ENCODE peak calls at places on chromosomes 3 and 15, in nine cellular contexts. T is tibial nerve; I is naive thymus-derived CD4-positive, alpha-beta T cell; F is esophagus squamous epithelium; U is prostate gland; V is RWPE1; G is CD4-positive, alpha-beta T cell; K is cardiac muscle cell; O is K562. B is an unnamed sample.

GRCh38 chr3:168077091-168077490 is 18.6 kb downstream of the GOLIM4 start:
- DNase-seq in T (no peak), I (no peak), F (no peak), U (no peak), V (no peak), G (no peak), K (no peak), O (no peak), B (no peak)

GRCh38 chr3:59411176-59411575 is 361.4 kb upstream of the CFAP20DC start:
- DNase-seq in T (no peak), I (no peak), F (no peak), U (no peak), V (no peak), G (no peak), K (no peak), O (no peak), B (no peak)

GRCh38 chr3:112333386-112334334 is 704 bp downstream of the CD200 start:
- DNase-seq in T (no peak), I (no peak), F (no peak), U (peak), V (no peak), G (no peak), K (peak), O (no peak), B (peak)

GRCh38 chr3:21330293-21330692 is 420.7 kb downstream of the ZNF385D start:
- DNase-seq in T (no peak), I (no peak), F (no peak), U (no peak), V (peak), G (no peak), K (no peak), O (no peak), B (no peak)

GRCh38 chr3:157360044-157360443 is 76.6 kb upstream of the PTX3 start:
- DNase-seq in T (no peak), I (no peak), F (no peak), U (no peak), V (peak), G (no peak), K (no peak), O (no peak), B (no peak)

GRCh38 chr15:65910341-65910740 is 41.0 kb downstream of the RAB11A start:
- DNase-seq in T (no peak), I (no peak), F (no peak), U (no peak), V (no peak), G (no peak), K (no peak), O (no peak), B (no peak)

GRCh38 chr3:161475905-161476304 is 20.7 kb upstream of the OTOL1 start:
- DNase-seq in T (peak), I (no peak), F (no peak), U (no peak), V (peak), G (no peak), K (peak), O (no peak), B (no peak)

GRCh38 chr3:32254268-32254667 is 15.8 kb downstream of the CMTM8 start:
- DNase-seq in T (no peak), I (no peak), F (no peak), U (no peak), V (no peak), G (no peak), K (no peak), O (no peak), B (no peak)

GRCh38 chr3:155131104-155131503 is 51.0 kb downstream of the MME start:
- DNase-seq in T (no peak), I (no peak), F (no peak), U (peak), V (peak), G (no peak), K (peak), O (peak), B (no peak)

GRCh38 chr3:144458283-144458682 is 486.7 kb downstream of the DIPK2A start:
- DNase-seq in T (no peak), I (no peak), F (no peak), U (no peak), V (no peak), G (no peak), K (no peak), O (no peak), B (no peak)

GRCh38 chr3:72973786-72974185 is 22.8 kb upstream of the PPP4R2 start:
- DNase-seq in T (no peak), I (no peak), F (no peak), U (no peak), V (no peak), G (no peak), K (no peak), O (no peak), B (no peak)

GRCh38 chr3:100532411-100532810 is 40.0 kb downstream of the TMEM45A start:
- DNase-seq in T (no peak), I (no peak), F (no peak), U (no peak), V (no peak), G (no peak), K (no peak), O (no peak), B (no peak)

GRCh38 chr3:46708401-46709146 is 7.4 kb downstream of the TMIE start:
- DNase-seq in T (no peak), I (no peak), F (no peak), U (no peak), V (no peak), G (no peak), K (no peak), O (no peak), B (no peak)

GRCh38 chr15:78739996-78740903 is 71.0 kb downstream of the ADAMTS7 start:
- DNase-seq in T (no peak), I (no peak), F (no peak), U (no peak), V (no peak), G (no peak), K (peak), O (peak), B (no peak)

DNA sequence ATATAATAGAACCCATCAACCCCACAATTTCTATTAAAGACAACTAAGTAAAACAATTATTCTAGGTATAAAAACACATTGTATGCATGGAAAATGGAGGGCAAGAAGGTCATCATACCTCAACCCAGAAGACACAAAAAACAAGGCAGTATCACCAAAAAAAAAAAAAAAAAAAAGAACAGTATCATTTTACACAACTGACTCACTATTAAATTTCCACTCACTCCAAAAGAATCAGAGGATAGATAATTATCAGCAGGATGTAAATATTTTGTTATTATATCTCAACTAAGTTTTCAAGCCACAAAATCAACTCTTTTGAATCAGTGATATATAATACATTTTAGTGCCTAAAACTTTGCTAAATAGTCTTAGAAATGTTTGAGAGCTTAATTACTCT is 55.0 kb downstream of the CLASP2 start:
- DNase-seq in T (no peak), I (no peak), F (no peak), U (no peak), V (no peak), G (no peak), K (no peak), O (no peak), B (no peak)
- H3K27ac ChIP-seq in T (no peak), I (no peak), F (no peak), U (no peak), V (no peak), G (no peak), K (no peak), O (no peak), B (no peak)

GRCh38 chr3:102182162-102182561 is 252.7 kb upstream of the ZPLD1 start:
- DNase-seq in T (no peak), I (no peak), F (no peak), U (no peak), V (no peak), G (no peak), K (no peak), O (no peak), B (no peak)
- H3K27ac ChIP-seq in T (no peak), I (no peak), F (peak), U (no peak), V (no peak), G (no peak), K (no peak), O (no peak), B (no peak)

GRCh38 chr15:64016257-64016656 is 30.0 kb downstream of the DAPK2 start:
- DNase-seq in T (no peak), I (no peak), F (no peak), U (no peak), V (no peak), G (no peak), K (no peak), O (no peak), B (no peak)
- H3K27ac ChIP-seq in T (no peak), I (no peak), F (no peak), U (no peak), V (no peak), G (no peak), K (no peak), O (no peak), B (no peak)

GRCh38 chr3:45009868-45010267 is 16.2 kb upstream of the CLEC3B start:
- DNase-seq in T (no peak), I (no peak), F (no peak), U (no peak), V (no peak), G (no peak), K (no peak), O (no peak), B (no peak)

GRCh38 chr3:45008117-45008516 is 18.0 kb upstream of the CLEC3B start:
- DNase-seq in T (no peak), I (no peak), F (no peak), U (no peak), V (no peak), G (no peak), K (no peak), O (no peak), B (no peak)

GRCh38 chr3:45010718-45011355 is 15.3 kb upstream of the CLEC3B start:
- DNase-seq in T (no peak), I (no peak), F (no peak), U (no peak), V (no peak), G (no peak), K (no peak), O (no peak), B (no peak)

GRCh38 chr3:45012577-45012976 is 13.5 kb upstream of the CLEC3B start:
- DNase-seq in T (no peak), I (no peak), F (no peak), U (no peak), V (no peak), G (no peak), K (no peak), O (no peak), B (no peak)

DNA sequence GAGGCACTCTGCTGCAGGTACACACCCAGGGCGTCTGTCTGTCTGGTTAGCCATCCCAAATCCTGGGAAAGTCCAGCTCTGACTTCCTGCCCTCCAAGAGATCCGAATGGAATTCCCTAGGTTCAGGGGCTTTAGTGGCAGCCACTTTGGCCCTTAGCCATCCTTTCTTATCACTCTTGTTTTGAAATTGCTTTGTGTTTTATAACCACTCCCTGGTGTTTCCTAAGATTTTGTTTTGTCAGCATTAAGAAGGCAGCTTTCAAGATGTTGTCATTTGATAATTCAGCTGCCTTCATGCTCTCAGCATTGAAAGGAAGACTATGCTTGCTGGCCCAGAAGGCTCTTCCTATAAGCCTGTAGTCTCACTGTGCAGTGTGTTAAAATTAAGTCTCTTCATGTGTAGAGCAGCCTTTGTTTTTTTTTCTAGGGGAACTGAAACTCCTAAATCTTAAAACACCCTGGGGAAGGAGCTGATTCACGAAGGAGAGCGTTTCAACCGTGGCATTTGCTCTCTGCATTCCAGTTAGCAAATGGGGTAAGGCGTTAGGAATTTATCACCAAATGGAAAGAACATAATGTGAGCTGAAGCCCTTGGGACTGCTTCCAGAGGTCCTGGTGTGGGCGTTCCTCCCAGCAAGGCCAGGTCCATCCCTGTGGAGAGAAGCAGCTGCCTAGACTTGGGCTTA is 14.2 kb upstream of the CLEC3B start:
- DNase-seq in T (peak), I (no peak), F (no peak), U (no peak), V (no peak), G (no peak), K (no peak), O (no peak), B (no peak)
- H3K27ac ChIP-seq in T (peak), I (no peak), F (peak), U (peak), V (peak), G (no peak), K (no peak), O (no peak), B (no peak)

GRCh38 chr15:89167267-89168176 is 53.9 kb downstream of the RLBP1 start:
- DNase-seq in T (no peak), I (no peak), F (no peak), U (no peak), V (peak), G (no peak), K (peak), O (peak), B (no peak)
- H3K27ac ChIP-seq in T (no peak), I (no peak), F (peak), U (no peak), V (peak), G (no peak), K (peak), O (peak), B (no peak)

GRCh38 chr3:195849322-195850074 is 37.8 kb upstream of the MUC4 start:
- DNase-seq in T (no peak), I (no peak), F (no peak), U (no peak), V (peak), G (no peak), K (peak), O (no peak), B (no peak)

GRCh38 chr3:195845483-195845882 is 33.8 kb upstream of the MUC4 start:
- DNase-seq in T (no peak), I (no peak), F (no peak), U (no peak), V (no peak), G (no peak), K (no peak), O (no peak), B (no peak)

GRCh38 chr3:195850857-195851531 is 39.3 kb upstream of the MUC4 start:
- DNase-seq in T (peak), I (peak), F (peak), U (peak), V (peak), G (peak), K (peak), O (peak), B (peak)

GRCh38 chr3:195844671-195845218 is 33.0 kb upstream of the MUC4 start:
- DNase-seq in T (no peak), I (no peak), F (no peak), U (no peak), V (no peak), G (no peak), K (no peak), O (no peak), B (no peak)

GRCh38 chr3:195847061-195847950 is 35.6 kb upstream of the MUC4 start:
- DNase-seq in T (no peak), I (no peak), F (no peak), U (no peak), V (peak), G (no peak), K (no peak), O (no peak), B (no peak)
- H3K27ac ChIP-seq in T (no peak), I (no peak), F (no peak), U (no peak), V (no peak), G (no peak), K (no peak), O (no peak), B (no peak)

GRCh38 chr3:48990636-48991421 is 788 bp downstream of the P4HTM start:
- DNase-seq in T (no peak), I (no peak), F (no peak), U (no peak), V (no peak), G (no peak), K (peak), O (no peak), B (peak)

GRCh38 chr3:48989796-48990635 is at the start of gene P4HTM:
- DNase-seq in T (peak), I (peak), F (no peak), U (peak), V (peak), G (peak), K (peak), O (peak), B (peak)

GRCh38 chr3:48985977-48986376 is 4.1 kb upstream of the P4HTM start:
- DNase-seq in T (no peak), I (no peak), F (no peak), U (no peak), V (no peak), G (no peak), K (no peak), O (no peak), B (no peak)

GRCh38 chr3:48991851-48992545 is 2.0 kb downstream of the P4HTM start:
- DNase-seq in T (no peak), I (no peak), F (no peak), U (no peak), V (no peak), G (no peak), K (no peak), O (no peak), B (no peak)

GRCh38 chr3:48989126-48989795 is 780 bp upstream of the P4HTM start:
- DNase-seq in T (no peak), I (no peak), F (no peak), U (no peak), V (no peak), G (no peak), K (no peak), O (no peak), B (no peak)
- H3K27ac ChIP-seq in T (peak), I (peak), F (peak), U (peak), V (peak), G (peak), K (peak), O (peak), B (peak)

GRCh38 chr15:58865420-58865880 is 68.0 kb downstream of the SLTM start:
- DNase-seq in T (no peak), I (no peak), F (no peak), U (peak), V (no peak), G (no peak), K (no peak), O (no peak), B (peak)
- H3K27ac ChIP-seq in T (peak), I (no peak), F (peak), U (no peak), V (peak), G (no peak), K (no peak), O (no peak), B (no peak)

GRCh38 chr3:120396469-120396868 is 47.3 kb upstream of the LRRC58 start:
- DNase-seq in T (no peak), I (no peak), F (no peak), U (no peak), V (no peak), G (no peak), K (no peak), O (no peak), B (no peak)

GRCh38 chr3:120394343-120394742 is 45.2 kb upstream of the LRRC58 start:
- DNase-seq in T (no peak), I (no peak), F (no peak), U (no peak), V (no peak), G (no peak), K (no peak), O (no peak), B (no peak)

GRCh38 chr3:120393761-120394160 is 44.6 kb upstream of the LRRC58 start:
- DNase-seq in T (no peak), I (no peak), F (no peak), U (no peak), V (no peak), G (no peak), K (no peak), O (no peak), B (no peak)

GRCh38 chr3:120393252-120393651 is 44.1 kb upstream of the LRRC58 start:
- DNase-seq in T (no peak), I (no peak), F (no peak), U (no peak), V (no peak), G (no peak), K (no peak), O (no peak), B (no peak)
- H3K27ac ChIP-seq in T (no peak), I (no peak), F (no peak), U (no peak), V (no peak), G (no peak), K (no peak), O (no peak), B (no peak)